ENCODE peak calls at places on chromosomes 3 and 15, in seven cellular contexts. One of them, this sample, is unnamed. For H3K4me1, the result is how much of the 10 kb centered on the place peaks cover.

GRCh38 chr15:65275728-65276126 is 11.0 kb downstream of the PARP16 start:
- DNase-seq in tibial artery: no peak
- DNase-seq in right cardiac atrium: no peak
- DNase-seq in IMR-90: peak
- DNase-seq in hepatocyte: peak
- DNase-seq in heart left ventricle: no peak
- DNase-seq in Karpas-422: no peak
- DNase-seq in this sample: no peak

GRCh38 chr3:184334470-184335158 is 2.8 kb upstream of the FAM131A start:
- DNase-seq in tibial artery: no peak
- DNase-seq in right cardiac atrium: peak
- DNase-seq in IMR-90: peak
- DNase-seq in hepatocyte: peak
- DNase-seq in heart left ventricle: no peak
- DNase-seq in Karpas-422: peak
- DNase-seq in this sample: no peak

GRCh38 chr3:32569540-32570425 is 875 bp downstream of the DYNC1LI1 start:
- DNase-seq in tibial artery: peak
- DNase-seq in right cardiac atrium: peak
- DNase-seq in IMR-90: peak
- DNase-seq in hepatocyte: peak
- DNase-seq in heart left ventricle: peak
- DNase-seq in Karpas-422: peak
- DNase-seq in this sample: peak

GRCh38 chr15:26157081-26157480 is 294.0 kb upstream of the ATP10A start:
- DNase-seq in tibial artery: no peak
- DNase-seq in right cardiac atrium: no peak
- DNase-seq in IMR-90: no peak
- DNase-seq in hepatocyte: no peak
- DNase-seq in heart left ventricle: no peak
- DNase-seq in Karpas-422: no peak
- DNase-seq in this sample: no peak

GRCh38 chr15:46242935-46243334 is 608.1 kb downstream of the SQOR start:
- DNase-seq in tibial artery: no peak
- DNase-seq in right cardiac atrium: no peak
- DNase-seq in IMR-90: no peak
- DNase-seq in hepatocyte: no peak
- DNase-seq in heart left ventricle: no peak
- DNase-seq in Karpas-422: no peak
- DNase-seq in this sample: no peak

GRCh38 chr3:142033292-142033691 is 116.1 kb downstream of the TFDP2 start:
- DNase-seq in tibial artery: no peak
- DNase-seq in right cardiac atrium: no peak
- DNase-seq in IMR-90: no peak
- DNase-seq in hepatocyte: no peak
- DNase-seq in heart left ventricle: no peak
- DNase-seq in Karpas-422: no peak
- DNase-seq in this sample: no peak

GRCh38 chr15:48447657-48448056 is 116.4 kb downstream of the DUT start:
- DNase-seq in tibial artery: no peak
- DNase-seq in right cardiac atrium: no peak
- DNase-seq in IMR-90: peak
- DNase-seq in hepatocyte: no peak
- DNase-seq in heart left ventricle: no peak
- DNase-seq in Karpas-422: no peak
- DNase-seq in this sample: no peak

GRCh38 chr3:187858086-187858485 is 112.8 kb upstream of the BCL6 start:
- DNase-seq in tibial artery: peak
- DNase-seq in right cardiac atrium: peak
- DNase-seq in IMR-90: no peak
- DNase-seq in hepatocyte: no peak
- DNase-seq in heart left ventricle: no peak
- DNase-seq in Karpas-422: no peak
- DNase-seq in this sample: no peak

GRCh38 chr15:40282870-40283614 is at the start of gene ANKRD63:
- DNase-seq in tibial artery: no peak
- DNase-seq in right cardiac atrium: peak
- DNase-seq in IMR-90: no peak
- DNase-seq in hepatocyte: no peak
- DNase-seq in heart left ventricle: peak
- DNase-seq in Karpas-422: no peak
- DNase-seq in this sample: no peak

GRCh38 chr15:47364671-47365141 is 352.6 kb upstream of the SEMA6D start:
- DNase-seq in tibial artery: no peak
- DNase-seq in right cardiac atrium: no peak
- DNase-seq in IMR-90: no peak
- DNase-seq in hepatocyte: no peak
- DNase-seq in heart left ventricle: no peak
- DNase-seq in Karpas-422: no peak
- DNase-seq in this sample: no peak

GRCh38 chr3:50341996-50342732 is 1.5 kb upstream of the RASSF1 start:
- DNase-seq in tibial artery: no peak
- DNase-seq in right cardiac atrium: peak
- DNase-seq in IMR-90: no peak
- DNase-seq in hepatocyte: no peak
- DNase-seq in heart left ventricle: no peak
- DNase-seq in Karpas-422: no peak
- DNase-seq in this sample: no peak

GRCh38 chr3:50347187-50347813 is 1.8 kb upstream of the ZMYND10 start:
- DNase-seq in tibial artery: no peak
- DNase-seq in right cardiac atrium: peak
- DNase-seq in IMR-90: peak
- DNase-seq in hepatocyte: peak
- DNase-seq in heart left ventricle: peak
- DNase-seq in Karpas-422: peak
- DNase-seq in this sample: peak

GRCh38 chr3:50345586-50345985 is at the start of gene ZMYND10:
- DNase-seq in tibial artery: no peak
- DNase-seq in right cardiac atrium: peak
- DNase-seq in IMR-90: peak
- DNase-seq in hepatocyte: peak
- DNase-seq in heart left ventricle: peak
- DNase-seq in Karpas-422: peak
- DNase-seq in this sample: peak

GRCh38 chr3:50342818-50343633 is 2.4 kb upstream of the RASSF1 start:
- DNase-seq in tibial artery: no peak
- DNase-seq in right cardiac atrium: peak
- DNase-seq in IMR-90: no peak
- DNase-seq in hepatocyte: no peak
- DNase-seq in heart left ventricle: no peak
- DNase-seq in Karpas-422: no peak
- DNase-seq in this sample: no peak

GRCh38 chr3:50345008-50345407 is 524 bp downstream of the ZMYND10 start:
- DNase-seq in tibial artery: no peak
- DNase-seq in right cardiac atrium: peak
- DNase-seq in IMR-90: no peak
- DNase-seq in hepatocyte: no peak
- DNase-seq in heart left ventricle: peak
- DNase-seq in Karpas-422: no peak
- DNase-seq in this sample: no peak
- H3K4me1 ChIP-seq in tibial artery: under half
- H3K4me1 ChIP-seq in right cardiac atrium: under half
- H3K4me1 ChIP-seq in IMR-90: under half
- H3K4me1 ChIP-seq in hepatocyte: under half
- H3K4me1 ChIP-seq in heart left ventricle: under half
- H3K4me1 ChIP-seq in Karpas-422: under half
- H3K4me1 ChIP-seq in this sample: under half

GRCh38 chr3:70849911-70850699 is 537.7 kb upstream of the MDFIC2 start:
- DNase-seq in tibial artery: no peak
- DNase-seq in right cardiac atrium: no peak
- DNase-seq in IMR-90: peak
- DNase-seq in hepatocyte: peak
- DNase-seq in heart left ventricle: no peak
- DNase-seq in Karpas-422: no peak
- DNase-seq in this sample: no peak
- H3K27ac ChIP-seq in tibial artery: peak
- H3K27ac ChIP-seq in right cardiac atrium: no peak
- H3K27ac ChIP-seq in IMR-90: peak
- H3K27ac ChIP-seq in hepatocyte: peak
- H3K27ac ChIP-seq in heart left ventricle: peak
- H3K27ac ChIP-seq in Karpas-422: no peak
- H3K27ac ChIP-seq in this sample: no peak

GRCh38 chr3:105752791-105753415 is 115.9 kb downstream of the CBLB start:
- DNase-seq in tibial artery: no peak
- DNase-seq in right cardiac atrium: peak
- DNase-seq in IMR-90: no peak
- DNase-seq in hepatocyte: peak
- DNase-seq in heart left ventricle: no peak
- DNase-seq in Karpas-422: no peak
- DNase-seq in this sample: no peak
- H3K4me1 ChIP-seq in tibial artery: under half
- H3K4me1 ChIP-seq in right cardiac atrium: under half
- H3K4me1 ChIP-seq in IMR-90: under half
- H3K4me1 ChIP-seq in hepatocyte: under half
- H3K4me1 ChIP-seq in heart left ventricle: under half
- H3K4me1 ChIP-seq in Karpas-422: half or more
- H3K4me1 ChIP-seq in this sample: under half

DNA sequence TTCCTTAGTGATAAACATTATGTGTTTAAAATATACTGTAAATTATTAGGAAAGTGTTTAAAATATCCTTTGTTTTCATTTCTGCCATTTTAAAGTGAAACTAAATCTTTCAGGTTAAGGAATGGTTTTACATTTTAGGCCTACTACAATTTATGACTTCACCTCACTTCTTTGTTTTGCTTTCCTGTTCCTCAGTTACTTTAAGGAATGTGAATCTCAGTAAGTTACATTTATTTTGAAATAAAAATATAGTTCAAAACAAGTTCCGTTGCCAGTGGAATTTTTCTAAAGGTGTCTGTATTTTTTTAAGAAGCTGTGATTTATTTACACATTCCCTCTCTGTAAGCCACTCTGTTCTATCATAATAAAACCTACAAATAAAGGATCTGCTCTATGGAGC is 630.9 kb upstream of the AGTR1 start:
- DNase-seq in tibial artery: no peak
- DNase-seq in right cardiac atrium: no peak
- DNase-seq in IMR-90: no peak
- DNase-seq in hepatocyte: no peak
- DNase-seq in heart left ventricle: no peak
- DNase-seq in Karpas-422: no peak
- DNase-seq in this sample: no peak
- H3K27ac ChIP-seq in tibial artery: no peak
- H3K27ac ChIP-seq in right cardiac atrium: no peak
- H3K27ac ChIP-seq in IMR-90: no peak
- H3K27ac ChIP-seq in hepatocyte: no peak
- H3K27ac ChIP-seq in heart left ventricle: no peak
- H3K27ac ChIP-seq in Karpas-422: no peak
- H3K27ac ChIP-seq in this sample: no peak

GRCh38 chr15:89334510-89335288 is at the start of gene POLG:
- DNase-seq in tibial artery: peak
- DNase-seq in right cardiac atrium: peak
- DNase-seq in IMR-90: peak
- DNase-seq in hepatocyte: peak
- DNase-seq in heart left ventricle: peak
- DNase-seq in Karpas-422: peak
- DNase-seq in this sample: peak

GRCh38 chr15:89333011-89333860 is 1.4 kb downstream of the POLG start:
- DNase-seq in tibial artery: peak
- DNase-seq in right cardiac atrium: peak
- DNase-seq in IMR-90: no peak
- DNase-seq in hepatocyte: no peak
- DNase-seq in heart left ventricle: peak
- DNase-seq in Karpas-422: no peak
- DNase-seq in this sample: no peak

GRCh38 chr15:89330881-89331595 is 3.6 kb downstream of the POLG start:
- DNase-seq in tibial artery: peak
- DNase-seq in right cardiac atrium: no peak
- DNase-seq in IMR-90: no peak
- DNase-seq in hepatocyte: no peak
- DNase-seq in heart left ventricle: no peak
- DNase-seq in Karpas-422: no peak
- DNase-seq in this sample: no peak

GRCh38 chr15:89333959-89334509 is 590 bp downstream of the POLG start:
- DNase-seq in tibial artery: no peak
- DNase-seq in right cardiac atrium: peak
- DNase-seq in IMR-90: no peak
- DNase-seq in hepatocyte: no peak
- DNase-seq in heart left ventricle: no peak
- DNase-seq in Karpas-422: peak
- DNase-seq in this sample: peak

DNA sequence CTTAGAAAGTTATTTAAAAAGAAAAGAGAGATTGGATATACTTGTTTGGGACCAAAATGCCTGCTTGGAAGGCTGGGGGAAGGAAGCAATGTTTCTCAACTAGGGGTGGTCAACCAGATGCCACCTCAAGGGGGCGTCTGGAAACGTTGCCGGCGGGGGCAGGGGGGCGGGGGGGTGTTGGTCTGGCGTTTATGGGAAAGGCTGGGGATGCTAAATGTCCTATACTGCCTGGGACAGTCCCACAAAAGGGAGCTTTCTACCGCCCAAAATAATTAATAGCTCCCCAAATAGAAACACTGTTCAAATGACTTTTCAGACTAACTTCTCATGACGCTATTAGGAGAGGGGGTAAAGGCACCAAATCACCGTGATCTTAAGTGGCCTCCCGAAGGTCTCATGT is 2.2 kb downstream of the POLG start:
- DNase-seq in tibial artery: peak
- DNase-seq in right cardiac atrium: no peak
- DNase-seq in IMR-90: peak
- DNase-seq in hepatocyte: no peak
- DNase-seq in heart left ventricle: no peak
- DNase-seq in Karpas-422: peak
- DNase-seq in this sample: no peak
- H3K4me1 ChIP-seq in tibial artery: half or more
- H3K4me1 ChIP-seq in right cardiac atrium: under half
- H3K4me1 ChIP-seq in IMR-90: under half
- H3K4me1 ChIP-seq in hepatocyte: under half
- H3K4me1 ChIP-seq in heart left ventricle: under half
- H3K4me1 ChIP-seq in Karpas-422: under half
- H3K4me1 ChIP-seq in this sample: under half

GRCh38 chr15:92029104-92029466 is 175.6 kb downstream of the SLCO3A1 start:
- DNase-seq in tibial artery: no peak
- DNase-seq in right cardiac atrium: peak
- DNase-seq in IMR-90: no peak
- DNase-seq in hepatocyte: no peak
- DNase-seq in heart left ventricle: no peak
- DNase-seq in Karpas-422: no peak
- DNase-seq in this sample: no peak
- H3K27ac ChIP-seq in tibial artery: peak
- H3K27ac ChIP-seq in right cardiac atrium: peak
- H3K27ac ChIP-seq in IMR-90: no peak
- H3K27ac ChIP-seq in hepatocyte: peak
- H3K27ac ChIP-seq in heart left ventricle: peak
- H3K27ac ChIP-seq in Karpas-422: no peak
- H3K27ac ChIP-seq in this sample: peak

This sample was measured in right atrium auricular region.